ENCODE peak calls at places on chromosomes 12 and 14, in nine cellular contexts. H is HFF-Myc, D is Peyer's patch, Q is heart left ventricle, P is H9, W is neural progenitor cell, A is lower lobe of right lung, R is endothelial cell of umbilical vein, Y is body of pancreas. J is an unnamed sample.

GRCh38 chr14:45698462-45699134 is 445.6 kb upstream of the MIS18BP1 start:
- DNase-seq in H (no peak), Q (no peak), R (peak), P (no peak), W (no peak), D (no peak), A (no peak), Y (peak), J (no peak)

GRCh38 chr12:58176296-58176869 is 235.0 kb downstream of the ATP23 start:
- DNase-seq in D (peak), R (peak), W (peak), P (peak), Q (peak), A (no peak), H (peak), Y (peak), J (no peak)

GRCh38 chr14:60756847-60757246 is 22.3 kb downstream of the MNAT1 start:
- DNase-seq in H (no peak), R (peak), W (no peak), Y (no peak), A (no peak), D (no peak), P (no peak), Q (no peak), J (no peak)

GRCh38 chr12:80837342-80837978 is 100.3 kb downstream of the LIN7A start:
- DNase-seq in Y (peak), Q (no peak), W (peak), D (no peak), P (peak), A (no peak), R (peak), H (peak), J (no peak)

GRCh38 chr12:75848533-75848932 is 183.0 kb downstream of the PHLDA1 start:
- DNase-seq in H (no peak), Q (no peak), P (no peak), W (no peak), R (peak), D (no peak), A (no peak), Y (no peak), J (no peak)

GRCh38 chr14:72617391-72618011 is 276.4 kb downstream of the DPF3 start:
- DNase-seq in P (no peak), Q (peak), Y (no peak), D (no peak), A (no peak), R (peak), H (no peak), W (peak), J (peak)

GRCh38 chr12:132117558-132117875 is 26.6 kb downstream of the DDX51 start:
- DNase-seq in D (no peak), P (peak), Y (no peak), A (no peak), Q (no peak), H (no peak), W (no peak), R (no peak), J (no peak)

GRCh38 chr12:52119398-52120254 is 40.1 kb downstream of the SMIM41 start:
- DNase-seq in Y (peak), W (peak), D (peak), R (peak), P (peak), Q (no peak), H (no peak), A (no peak), J (no peak)

GRCh38 chr12:96766232-96766631 is 140.8 kb upstream of the NEDD1 start:
- DNase-seq in Y (no peak), A (no peak), Q (no peak), R (no peak), P (peak), D (no peak), H (no peak), W (peak), J (no peak)

GRCh38 chr14:102055181-102055901 is 31.5 kb downstream of the HSP90AA1 start:
- DNase-seq in D (no peak), Q (no peak), W (no peak), A (no peak), P (peak), H (no peak), Y (peak), R (no peak), J (peak)

GRCh38 chr12:15757553-15758255 is 31.5 kb downstream of the EPS8 start:
- DNase-seq in H (peak), P (no peak), R (no peak), A (no peak), W (no peak), Q (no peak), D (no peak), Y (peak), J (no peak)

GRCh38 chr14:94689218-94689984 is 77.2 kb downstream of the SERPINA3 start:
- DNase-seq in A (no peak), H (no peak), R (peak), W (peak), P (peak), Q (peak), D (no peak), Y (peak), J (peak)
- TF ChIP-seq CTCF in A (peak), H (peak), R (peak), W (peak), P (peak), Q (peak), D (peak), Y (peak), J (peak)

DNA sequence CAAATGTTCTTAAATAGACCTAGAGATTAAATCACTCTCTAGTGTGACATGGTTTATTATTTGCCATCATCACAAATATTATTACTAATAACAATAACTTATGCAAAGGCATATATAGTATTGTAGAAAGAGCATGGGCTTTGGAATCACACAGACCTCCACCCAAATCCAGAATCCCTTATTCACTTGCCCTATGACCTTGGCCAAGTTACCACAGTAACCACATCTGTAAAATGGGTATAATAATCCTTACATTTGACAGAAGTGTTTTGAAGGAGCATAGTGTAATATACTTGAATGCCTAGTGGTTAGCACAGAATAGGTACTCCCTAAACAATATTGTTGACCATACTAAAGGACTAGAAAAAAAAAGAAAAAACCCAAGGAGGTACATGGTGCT is 59.2 kb downstream of the CIT start:
- DNase-seq in R (no peak), Q (no peak), A (no peak), D (no peak), H (no peak), W (no peak), Y (no peak), P (no peak), J (no peak)
- TF ChIP-seq CTCF in R (no peak), Q (no peak), A (no peak), D (no peak), H (no peak), W (no peak), Y (no peak), P (no peak), J (no peak)

DNA sequence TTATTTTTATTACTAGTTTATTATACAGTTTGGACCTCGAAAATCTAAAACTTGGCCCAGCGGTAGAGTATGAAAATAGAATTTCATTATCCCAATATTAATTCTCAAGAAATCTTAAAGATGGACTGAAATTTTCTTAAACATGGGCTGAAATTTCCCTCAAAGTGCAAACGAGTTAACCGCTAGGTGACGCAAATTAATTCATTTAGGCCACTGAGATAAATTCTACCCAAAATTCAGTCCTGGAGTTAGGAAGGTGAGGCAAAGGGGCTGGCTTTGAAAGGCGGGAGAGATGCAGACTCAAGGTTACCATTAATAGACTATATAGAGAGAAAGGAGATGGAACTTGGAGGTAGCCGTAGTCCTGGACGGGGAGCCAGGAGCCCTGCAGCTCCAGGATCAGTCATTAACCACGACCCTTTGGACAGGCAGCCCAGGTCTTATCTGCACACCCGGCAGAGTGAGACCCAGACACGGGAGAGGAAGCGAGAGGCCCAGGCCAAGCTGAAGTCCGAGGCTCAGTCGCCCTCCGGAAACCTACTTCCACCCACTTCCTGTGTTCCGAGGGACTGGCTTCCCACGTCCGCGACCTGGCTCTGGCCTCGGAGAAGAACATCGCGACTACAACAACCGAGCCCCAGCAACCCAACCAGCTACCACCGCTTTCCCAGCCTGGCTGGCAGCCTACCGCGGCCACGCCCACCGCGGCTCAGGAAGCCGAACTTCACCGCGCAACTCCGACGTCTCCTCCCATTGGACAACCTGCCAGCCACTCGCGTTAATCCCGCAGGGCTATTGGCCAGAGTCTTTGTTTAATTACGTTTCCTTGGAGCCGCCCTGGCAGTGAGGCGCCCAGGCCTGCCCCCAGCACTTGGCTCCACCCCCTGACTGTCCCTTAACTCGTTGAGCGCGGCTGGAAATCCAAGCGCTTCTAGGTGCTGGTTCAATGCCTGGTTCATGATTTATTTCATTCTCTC is at the start of gene EFCAB11:
- DNase-seq in Y (peak), H (peak), W (peak), A (peak), D (peak), R (peak), Q (peak), P (peak), J (peak)
- TF ChIP-seq CTCF in Y (no peak), H (no peak), W (peak), A (no peak), D (no peak), R (peak), Q (no peak), P (peak), J (no peak)

GRCh38 chr12:20624718-20625117 is 70.4 kb upstream of the SLCO1C1 start:
- DNase-seq in Y (no peak), H (no peak), P (peak), D (no peak), R (peak), W (peak), Q (no peak), A (no peak), J (no peak)
- TF ChIP-seq CTCF in Y (peak), H (peak), P (peak), D (no peak), R (peak), W (peak), Q (peak), A (no peak), J (peak)

GRCh38 chr12:26614217-26614616 is 218.8 kb downstream of the ITPR2 start:
- DNase-seq in D (no peak), W (peak), H (no peak), Y (peak), P (peak), R (peak), A (no peak), Q (peak), J (no peak)
- TF ChIP-seq CTCF in D (peak), W (peak), H (peak), Y (peak), P (peak), R (peak), A (peak), Q (peak), J (peak)

GRCh38 chr12:68037616-68038255 is 48.5 kb downstream of the IFNG-AS1 start:
- DNase-seq in W (no peak), Q (no peak), D (no peak), P (no peak), R (no peak), A (no peak), Y (no peak), H (no peak), J (no peak)

GRCh38 chr12:68038650-68039049 is 49.4 kb downstream of the IFNG-AS1 start:
- DNase-seq in D (no peak), A (no peak), Y (no peak), Q (no peak), W (no peak), H (no peak), P (no peak), R (no peak), J (no peak)

GRCh38 chr12:68043446-68043845 is 54.2 kb downstream of the IFNG-AS1 start:
- DNase-seq in W (no peak), R (no peak), Q (no peak), Y (no peak), A (no peak), D (no peak), H (no peak), P (no peak), J (no peak)

GRCh38 chr12:68040450-68041075 is 51.3 kb downstream of the IFNG-AS1 start:
- DNase-seq in D (peak), P (peak), H (peak), W (peak), Y (peak), R (peak), Q (peak), A (no peak), J (peak)

DNA sequence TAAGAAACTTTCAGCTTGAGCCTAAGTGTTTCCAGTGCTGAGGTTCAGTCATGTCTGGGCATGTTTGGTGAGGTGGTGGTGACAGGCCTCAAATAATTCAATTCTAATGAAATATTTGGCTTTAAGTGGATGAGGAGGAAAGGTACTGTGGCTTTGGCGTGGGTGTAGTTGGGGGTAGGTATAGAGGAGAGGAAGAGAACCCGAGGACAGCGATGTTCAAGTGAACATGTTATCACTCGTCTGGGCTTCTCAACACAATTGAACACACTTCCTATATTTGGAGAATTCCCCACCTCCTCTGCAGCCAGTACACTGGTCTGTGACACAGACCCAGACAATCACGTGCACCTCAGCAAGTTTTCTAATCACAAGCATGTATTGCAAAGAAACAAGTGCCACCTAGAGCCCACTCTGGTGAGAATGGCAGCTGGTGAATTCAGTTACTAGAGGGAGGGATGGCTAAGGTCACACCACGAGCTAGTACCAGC is 53.0 kb downstream of the IFNG-AS1 start:
- DNase-seq in H (peak), P (no peak), R (no peak), Q (no peak), W (no peak), A (no peak), D (peak), Y (no peak), J (no peak)
- TF ChIP-seq CTCF in H (peak), P (no peak), R (no peak), Q (no peak), W (no peak), A (no peak), D (no peak), Y (no peak), J (no peak)

DNA sequence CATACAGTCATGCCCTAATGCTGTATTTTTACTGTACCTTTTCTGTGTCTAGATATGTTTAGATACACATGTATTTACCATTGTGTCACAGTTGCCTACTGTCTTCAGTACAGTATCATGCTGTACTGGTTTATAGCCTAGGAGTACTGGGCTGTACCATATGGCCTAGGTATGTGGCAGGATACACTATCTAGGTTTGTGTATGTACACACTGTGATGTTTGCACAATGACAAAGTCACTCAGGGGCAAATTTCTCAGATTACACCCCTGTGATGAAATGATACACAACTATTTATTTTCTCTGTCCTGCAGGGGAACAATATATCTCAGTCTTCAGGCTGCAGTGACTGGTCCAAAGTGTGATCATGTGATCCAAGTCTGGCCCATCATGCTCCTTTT is 1076.1 kb downstream of the VRK1 start:
- DNase-seq in Q (no peak), Y (no peak), D (no peak), W (no peak), R (no peak), H (no peak), A (no peak), P (no peak), J (no peak)
- TF ChIP-seq CTCF in Q (no peak), Y (no peak), D (no peak), W (no peak), R (no peak), H (no peak), A (no peak), P (no peak), J (no peak)

J was measured in AG09319.